ENCODE peak calls at places on chromosomes 1 and 21, in ten cellular contexts. One of them, this sample, is unnamed. For H3K4me1 and H3K36me3, the result is how much of the 10 kb centered on the place peaks cover.

GRCh38 chr1:115098979-115099692 is 9.8 kb upstream of the TSPAN2 start:
- DNase-seq in esophagus muscularis mucosa: no peak
- DNase-seq in CD4-positive, CD25-positive, alpha-beta regulatory T cell: peak
- DNase-seq in transverse colon: peak
- DNase-seq in stomach: peak
- DNase-seq in kidney: no peak
- DNase-seq in Caco-2: peak
- DNase-seq in mammary epithelial cell: peak
- DNase-seq in lower lobe of right lung: peak
- DNase-seq in neuronal stem cell: no peak
- DNase-seq in this sample: peak

GRCh38 chr1:15622707-15623373 is 5.6 kb downstream of the DDI2 start:
- DNase-seq in esophagus muscularis mucosa: no peak
- DNase-seq in CD4-positive, CD25-positive, alpha-beta regulatory T cell: peak
- DNase-seq in transverse colon: no peak
- DNase-seq in neuronal stem cell: no peak
- DNase-seq in Caco-2: no peak
- DNase-seq in mammary epithelial cell: no peak
- DNase-seq in lower lobe of right lung: no peak
- DNase-seq in stomach: no peak
- DNase-seq in kidney: no peak
- DNase-seq in this sample: no peak

GRCh38 chr1:83761084-83761760 is 237.7 kb downstream of the TTLL7 start:
- DNase-seq in Caco-2: no peak
- DNase-seq in stomach: no peak
- DNase-seq in kidney: no peak
- DNase-seq in esophagus muscularis mucosa: no peak
- DNase-seq in mammary epithelial cell: no peak
- DNase-seq in neuronal stem cell: no peak
- DNase-seq in transverse colon: peak
- DNase-seq in CD4-positive, CD25-positive, alpha-beta regulatory T cell: peak
- DNase-seq in lower lobe of right lung: no peak
- DNase-seq in this sample: no peak

GRCh38 chr1:1598051-1598719 is 1.8 kb downstream of the FNDC10 start:
- DNase-seq in Caco-2: no peak
- DNase-seq in kidney: no peak
- DNase-seq in neuronal stem cell: no peak
- DNase-seq in mammary epithelial cell: no peak
- DNase-seq in lower lobe of right lung: no peak
- DNase-seq in stomach: no peak
- DNase-seq in transverse colon: no peak
- DNase-seq in CD4-positive, CD25-positive, alpha-beta regulatory T cell: no peak
- DNase-seq in esophagus muscularis mucosa: no peak
- DNase-seq in this sample: no peak

GRCh38 chr1:167635233-167635648 is 5.2 kb downstream of the RCSD1 start:
- DNase-seq in mammary epithelial cell: no peak
- DNase-seq in Caco-2: no peak
- DNase-seq in lower lobe of right lung: no peak
- DNase-seq in transverse colon: no peak
- DNase-seq in kidney: peak
- DNase-seq in CD4-positive, CD25-positive, alpha-beta regulatory T cell: no peak
- DNase-seq in esophagus muscularis mucosa: peak
- DNase-seq in stomach: no peak
- DNase-seq in neuronal stem cell: peak
- DNase-seq in this sample: no peak

GRCh38 chr1:204127597-204128242 is 24.1 kb downstream of the ETNK2 start:
- DNase-seq in stomach: peak
- DNase-seq in kidney: peak
- DNase-seq in Caco-2: peak
- DNase-seq in neuronal stem cell: peak
- DNase-seq in lower lobe of right lung: peak
- DNase-seq in transverse colon: peak
- DNase-seq in mammary epithelial cell: peak
- DNase-seq in CD4-positive, CD25-positive, alpha-beta regulatory T cell: no peak
- DNase-seq in esophagus muscularis mucosa: no peak
- DNase-seq in this sample: no peak

GRCh38 chr1:243910612-243911011 is 60.6 kb upstream of the AKT3 start:
- DNase-seq in stomach: no peak
- DNase-seq in kidney: no peak
- DNase-seq in esophagus muscularis mucosa: no peak
- DNase-seq in transverse colon: no peak
- DNase-seq in Caco-2: no peak
- DNase-seq in neuronal stem cell: no peak
- DNase-seq in mammary epithelial cell: no peak
- DNase-seq in lower lobe of right lung: no peak
- DNase-seq in CD4-positive, CD25-positive, alpha-beta regulatory T cell: no peak
- DNase-seq in this sample: no peak

GRCh38 chr1:10253755-10254154 is 43.4 kb downstream of the KIF1B start:
- DNase-seq in mammary epithelial cell: peak
- DNase-seq in lower lobe of right lung: no peak
- DNase-seq in CD4-positive, CD25-positive, alpha-beta regulatory T cell: no peak
- DNase-seq in esophagus muscularis mucosa: no peak
- DNase-seq in transverse colon: no peak
- DNase-seq in Caco-2: peak
- DNase-seq in kidney: no peak
- DNase-seq in neuronal stem cell: no peak
- DNase-seq in stomach: no peak
- DNase-seq in this sample: no peak

GRCh38 chr1:116288201-116288598 is 84.8 kb upstream of the ATP1A1 start:
- DNase-seq in CD4-positive, CD25-positive, alpha-beta regulatory T cell: no peak
- DNase-seq in mammary epithelial cell: no peak
- DNase-seq in Caco-2: no peak
- DNase-seq in lower lobe of right lung: no peak
- DNase-seq in neuronal stem cell: no peak
- DNase-seq in kidney: no peak
- DNase-seq in transverse colon: no peak
- DNase-seq in esophagus muscularis mucosa: peak
- DNase-seq in stomach: no peak
- DNase-seq in this sample: no peak

GRCh38 chr1:29893036-29893723 is 656.9 kb downstream of the PTPRU start:
- DNase-seq in CD4-positive, CD25-positive, alpha-beta regulatory T cell: no peak
- DNase-seq in mammary epithelial cell: no peak
- DNase-seq in esophagus muscularis mucosa: no peak
- DNase-seq in kidney: no peak
- DNase-seq in Caco-2: no peak
- DNase-seq in lower lobe of right lung: no peak
- DNase-seq in neuronal stem cell: no peak
- DNase-seq in stomach: no peak
- DNase-seq in transverse colon: no peak
- DNase-seq in this sample: no peak

GRCh38 chr1:87902830-87903614 is 574.3 kb downstream of the LMO4 start:
- DNase-seq in stomach: no peak
- DNase-seq in transverse colon: no peak
- DNase-seq in neuronal stem cell: no peak
- DNase-seq in CD4-positive, CD25-positive, alpha-beta regulatory T cell: no peak
- DNase-seq in kidney: no peak
- DNase-seq in mammary epithelial cell: no peak
- DNase-seq in esophagus muscularis mucosa: no peak
- DNase-seq in lower lobe of right lung: no peak
- DNase-seq in Caco-2: peak
- DNase-seq in this sample: no peak

GRCh38 chr1:18998016-18998724 is 41.7 kb upstream of the IFFO2 start:
- DNase-seq in lower lobe of right lung: no peak
- DNase-seq in mammary epithelial cell: peak
- DNase-seq in esophagus muscularis mucosa: no peak
- DNase-seq in kidney: no peak
- DNase-seq in neuronal stem cell: no peak
- DNase-seq in stomach: no peak
- DNase-seq in Caco-2: no peak
- DNase-seq in CD4-positive, CD25-positive, alpha-beta regulatory T cell: no peak
- DNase-seq in transverse colon: no peak
- DNase-seq in this sample: no peak

GRCh38 chr1:50332941-50333594 is 90.2 kb downstream of the DMRTA2 start:
- DNase-seq in lower lobe of right lung: peak
- DNase-seq in Caco-2: peak
- DNase-seq in transverse colon: peak
- DNase-seq in mammary epithelial cell: peak
- DNase-seq in esophagus muscularis mucosa: no peak
- DNase-seq in stomach: peak
- DNase-seq in CD4-positive, CD25-positive, alpha-beta regulatory T cell: peak
- DNase-seq in kidney: peak
- DNase-seq in neuronal stem cell: peak
- DNase-seq in this sample: no peak

GRCh38 chr1:229403573-229403972 is 30.3 kb downstream of the ACTA1 start:
- DNase-seq in lower lobe of right lung: no peak
- DNase-seq in transverse colon: no peak
- DNase-seq in kidney: no peak
- DNase-seq in CD4-positive, CD25-positive, alpha-beta regulatory T cell: no peak
- DNase-seq in neuronal stem cell: no peak
- DNase-seq in mammary epithelial cell: no peak
- DNase-seq in esophagus muscularis mucosa: no peak
- DNase-seq in stomach: no peak
- DNase-seq in Caco-2: no peak
- DNase-seq in this sample: no peak

GRCh38 chr1:198259336-198260109 is 102.7 kb downstream of the NEK7 start:
- DNase-seq in neuronal stem cell: no peak
- DNase-seq in Caco-2: no peak
- DNase-seq in lower lobe of right lung: no peak
- DNase-seq in stomach: no peak
- DNase-seq in esophagus muscularis mucosa: no peak
- DNase-seq in mammary epithelial cell: no peak
- DNase-seq in kidney: no peak
- DNase-seq in CD4-positive, CD25-positive, alpha-beta regulatory T cell: no peak
- DNase-seq in transverse colon: no peak
- DNase-seq in this sample: no peak

GRCh38 chr1:216961516-216961915 is 238.3 kb upstream of the ESRRG start:
- DNase-seq in Caco-2: no peak
- DNase-seq in transverse colon: no peak
- DNase-seq in lower lobe of right lung: no peak
- DNase-seq in kidney: no peak
- DNase-seq in CD4-positive, CD25-positive, alpha-beta regulatory T cell: no peak
- DNase-seq in neuronal stem cell: no peak
- DNase-seq in esophagus muscularis mucosa: no peak
- DNase-seq in stomach: no peak
- DNase-seq in mammary epithelial cell: no peak
- DNase-seq in this sample: no peak

GRCh38 chr1:8423134-8423701 is 105.3 kb downstream of the SLC45A1 start:
- DNase-seq in transverse colon: peak
- DNase-seq in mammary epithelial cell: peak
- DNase-seq in esophagus muscularis mucosa: no peak
- DNase-seq in Caco-2: no peak
- DNase-seq in neuronal stem cell: no peak
- DNase-seq in stomach: no peak
- DNase-seq in CD4-positive, CD25-positive, alpha-beta regulatory T cell: peak
- DNase-seq in kidney: peak
- DNase-seq in lower lobe of right lung: peak
- DNase-seq in this sample: peak

DNA sequence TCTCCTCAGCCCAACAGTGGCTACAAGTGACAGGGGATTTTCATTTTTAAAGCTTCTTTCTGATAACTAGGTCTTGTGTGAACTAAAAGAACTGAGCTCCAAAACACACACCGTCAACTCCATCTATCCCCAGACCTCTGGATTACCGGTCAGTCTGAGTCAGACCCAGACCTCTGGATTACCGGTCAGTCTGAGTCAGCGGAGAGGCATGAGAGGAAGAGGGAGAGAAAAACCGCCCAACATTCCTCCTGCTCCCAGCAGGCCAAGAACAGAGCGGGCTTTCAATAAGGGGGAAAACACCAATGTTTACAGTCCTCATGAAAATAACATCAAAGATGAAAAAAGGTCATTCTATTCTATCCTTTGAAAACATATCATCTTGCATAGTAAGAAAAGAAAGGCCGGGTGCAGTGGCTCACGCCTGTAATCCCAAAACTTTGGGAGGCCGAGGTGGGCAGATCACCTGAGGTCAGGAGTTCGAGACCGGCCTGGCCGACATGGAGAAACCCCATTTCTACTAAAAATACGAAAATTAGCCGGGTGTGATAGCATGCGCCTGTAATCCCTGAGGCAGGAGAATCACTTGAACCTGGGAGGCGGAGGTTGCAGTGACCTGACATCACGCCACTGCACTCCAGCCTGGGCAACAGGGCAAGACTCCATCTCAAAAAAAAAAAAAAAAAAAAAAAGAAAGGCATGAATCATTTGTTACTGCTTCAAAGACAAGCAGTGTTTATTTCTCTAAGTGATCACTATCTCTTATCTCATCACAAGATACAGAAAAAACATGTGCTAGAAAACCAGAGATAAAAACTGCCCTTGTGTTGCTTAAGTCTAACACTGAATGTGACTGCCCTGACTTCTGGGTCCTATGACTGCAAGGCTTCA is 3.4 kb downstream of the PTTG1IP start:
- DNase-seq in esophagus muscularis mucosa: no peak
- DNase-seq in Caco-2: peak
- DNase-seq in CD4-positive, CD25-positive, alpha-beta regulatory T cell: peak
- DNase-seq in stomach: peak
- DNase-seq in neuronal stem cell: no peak
- DNase-seq in kidney: peak
- DNase-seq in mammary epithelial cell: peak
- DNase-seq in lower lobe of right lung: no peak
- DNase-seq in transverse colon: peak
- DNase-seq in this sample: no peak
- H3K4me3 ChIP-seq in esophagus muscularis mucosa: peak
- H3K4me3 ChIP-seq in Caco-2: peak
- H3K4me3 ChIP-seq in CD4-positive, CD25-positive, alpha-beta regulatory T cell: peak
- H3K4me3 ChIP-seq in stomach: peak
- H3K4me3 ChIP-seq in neuronal stem cell: no peak
- H3K4me3 ChIP-seq in kidney: peak
- H3K4me3 ChIP-seq in mammary epithelial cell: no peak
- H3K4me3 ChIP-seq in lower lobe of right lung: peak
- H3K4me3 ChIP-seq in transverse colon: no peak
- H3K4me3 ChIP-seq in this sample: peak

GRCh38 chr1:85611390-85611789 is 30.8 kb downstream of the CCN1 start:
- DNase-seq in esophagus muscularis mucosa: no peak
- DNase-seq in Caco-2: no peak
- DNase-seq in lower lobe of right lung: no peak
- DNase-seq in neuronal stem cell: no peak
- DNase-seq in mammary epithelial cell: peak
- DNase-seq in CD4-positive, CD25-positive, alpha-beta regulatory T cell: no peak
- DNase-seq in kidney: no peak
- DNase-seq in stomach: no peak
- DNase-seq in transverse colon: no peak
- DNase-seq in this sample: no peak
- H3K4me1 ChIP-seq in esophagus muscularis mucosa: under half
- H3K4me1 ChIP-seq in Caco-2: half or more
- H3K4me1 ChIP-seq in lower lobe of right lung: under half
- H3K4me1 ChIP-seq in neuronal stem cell: under half
- H3K4me1 ChIP-seq in mammary epithelial cell: half or more
- H3K4me1 ChIP-seq in CD4-positive, CD25-positive, alpha-beta regulatory T cell: under half
- H3K4me1 ChIP-seq in kidney: under half
- H3K4me1 ChIP-seq in stomach: under half
- H3K4me1 ChIP-seq in transverse colon: under half
- H3K4me1 ChIP-seq in this sample: under half

GRCh38 chr1:154769193-154769895 is 100.7 kb downstream of the KCNN3 start:
- DNase-seq in kidney: no peak
- DNase-seq in neuronal stem cell: no peak
- DNase-seq in mammary epithelial cell: no peak
- DNase-seq in stomach: peak
- DNase-seq in transverse colon: no peak
- DNase-seq in CD4-positive, CD25-positive, alpha-beta regulatory T cell: no peak
- DNase-seq in Caco-2: no peak
- DNase-seq in esophagus muscularis mucosa: no peak
- DNase-seq in lower lobe of right lung: no peak
- DNase-seq in this sample: no peak
- H3K36me3 ChIP-seq in kidney: under half
- H3K36me3 ChIP-seq in neuronal stem cell: under half
- H3K36me3 ChIP-seq in mammary epithelial cell: under half
- H3K36me3 ChIP-seq in stomach: under half
- H3K36me3 ChIP-seq in transverse colon: under half
- H3K36me3 ChIP-seq in CD4-positive, CD25-positive, alpha-beta regulatory T cell: under half
- H3K36me3 ChIP-seq in Caco-2: under half
- H3K36me3 ChIP-seq in esophagus muscularis mucosa: under half
- H3K36me3 ChIP-seq in lower lobe of right lung: under half
- H3K36me3 ChIP-seq in this sample: under half

GRCh38 chr1:182972821-182973220 is 19.9 kb upstream of the SHCBP1L start:
- DNase-seq in kidney: no peak
- DNase-seq in transverse colon: no peak
- DNase-seq in neuronal stem cell: peak
- DNase-seq in lower lobe of right lung: no peak
- DNase-seq in esophagus muscularis mucosa: no peak
- DNase-seq in Caco-2: no peak
- DNase-seq in stomach: no peak
- DNase-seq in mammary epithelial cell: no peak
- DNase-seq in CD4-positive, CD25-positive, alpha-beta regulatory T cell: no peak
- DNase-seq in this sample: no peak
- H3K4me3 ChIP-seq in kidney: no peak
- H3K4me3 ChIP-seq in transverse colon: no peak
- H3K4me3 ChIP-seq in neuronal stem cell: no peak
- H3K4me3 ChIP-seq in lower lobe of right lung: no peak
- H3K4me3 ChIP-seq in esophagus muscularis mucosa: no peak
- H3K4me3 ChIP-seq in Caco-2: no peak
- H3K4me3 ChIP-seq in stomach: no peak
- H3K4me3 ChIP-seq in mammary epithelial cell: no peak
- H3K4me3 ChIP-seq in CD4-positive, CD25-positive, alpha-beta regulatory T cell: no peak
- H3K4me3 ChIP-seq in this sample: no peak

This sample was measured in CD8-positive, alpha-beta memory T cell.